ENCODE peak calls at places on chromosomes 13 and 19, in eight cellular contexts. R, S, I, J, N, Y, A and Q are unnamed samples.

GRCh38 chr13:25821761-25822160 is 230.1 kb downstream of the SHISA2 start:
- DNase-seq in R (no peak), S (no peak), I (no peak), J (no peak), N (no peak), Y (peak), A (no peak), Q (no peak)

GRCh38 chr19:33293255-33294057 is 8.9 kb downstream of the CEBPA start:
- DNase-seq in R (no peak), S (no peak), I (peak), J (no peak), N (no peak), Y (peak), A (no peak), Q (no peak)

GRCh38 chr13:58869566-58869965 is 1238.0 kb downstream of the PCDH17 start:
- DNase-seq in R (no peak), S (no peak), I (no peak), J (no peak), N (no peak), Y (no peak), A (no peak), Q (no peak)

GRCh38 chr19:45976180-45976579 is 2.5 kb upstream of the NOVA2 start:
- DNase-seq in R (no peak), S (no peak), I (peak), J (no peak), N (no peak), Y (no peak), A (no peak), Q (no peak)

GRCh38 chr13:99075268-99076191 is 97.7 kb upstream of the DOCK9 start:
- DNase-seq in R (peak), S (no peak), I (no peak), J (no peak), N (no peak), Y (no peak), A (no peak), Q (no peak)

GRCh38 chr19:4993683-4994082 is 24.8 kb downstream of the KDM4B start:
- DNase-seq in R (no peak), S (no peak), I (no peak), J (no peak), N (no peak), Y (no peak), A (no peak), Q (no peak)

GRCh38 chr13:89846890-89847585 is 1500.4 kb upstream of the MIR17HG start:
- DNase-seq in R (no peak), S (no peak), I (no peak), J (no peak), N (no peak), Y (no peak), A (no peak), Q (no peak)

GRCh38 chr19:49151339-49152217 is 3.6 kb downstream of the HRC start:
- DNase-seq in R (peak), S (no peak), I (peak), J (peak), N (no peak), Y (peak), A (peak), Q (no peak)

GRCh38 chr13:30466358-30466714 is 600 bp upstream of the HMGB1 start:
- DNase-seq in R (peak), S (no peak), I (no peak), J (no peak), N (no peak), Y (no peak), A (no peak), Q (no peak)

GRCh38 chr19:46591254-46591653 is 9.9 kb upstream of the CALM3 start:
- DNase-seq in R (no peak), S (no peak), I (no peak), J (no peak), N (no peak), Y (no peak), A (no peak), Q (no peak)

GRCh38 chr19:51572908-51573307 is 1.8 kb downstream of the ZNF175 start:
- DNase-seq in R (no peak), S (no peak), I (no peak), J (no peak), N (no peak), Y (no peak), A (no peak), Q (no peak)

GRCh38 chr13:42836930-42837329 is 55.5 kb downstream of the FAM216B start:
- DNase-seq in R (no peak), S (no peak), I (no peak), J (peak), N (no peak), Y (peak), A (no peak), Q (no peak)

GRCh38 chr13:53953205-53953604 is 924.6 kb downstream of the OLFM4 start:
- DNase-seq in R (no peak), S (no peak), I (no peak), J (no peak), N (no peak), Y (no peak), A (no peak), Q (no peak)

GRCh38 chr13:73451120-73452029 is 392.6 kb downstream of the KLF5 start:
- DNase-seq in R (no peak), S (no peak), I (no peak), J (no peak), N (no peak), Y (no peak), A (no peak), Q (no peak)

GRCh38 chr13:80374453-80374852 is 33.5 kb upstream of the SPRY2 start:
- DNase-seq in R (no peak), S (no peak), I (no peak), J (peak), N (no peak), Y (no peak), A (peak), Q (no peak)

GRCh38 chr19:32404213-32404938 is 1.2 kb upstream of the DPY19L3 start:
- DNase-seq in R (no peak), S (no peak), I (no peak), J (peak), N (peak), Y (no peak), A (no peak), Q (no peak)

GRCh38 chr13:109156181-109156935 is 526.9 kb downstream of the MYO16 start:
- DNase-seq in R (no peak), S (no peak), I (no peak), J (no peak), N (no peak), Y (no peak), A (peak), Q (no peak)

GRCh38 chr19:45922281-45922680 is 7.7 kb upstream of the NANOS2 start:
- DNase-seq in R (peak), S (no peak), I (no peak), J (peak), N (no peak), Y (no peak), A (no peak), Q (no peak)

GRCh38 chr19:575527-576506 is 3.4 kb downstream of the BSG start:
- DNase-seq in R (no peak), S (no peak), I (peak), J (no peak), N (peak), Y (no peak), A (peak), Q (no peak)

GRCh38 chr13:50033696-50034095 is 18.5 kb downstream of the KCNRG start:
- DNase-seq in R (no peak), S (no peak), I (no peak), J (no peak), N (no peak), Y (no peak), A (no peak), Q (no peak)

GRCh38 chr13:79680485-79680884 is 199.5 kb downstream of the NDFIP2 start:
- DNase-seq in R (no peak), S (no peak), I (no peak), J (no peak), N (no peak), Y (no peak), A (no peak), Q (no peak)

GRCh38 chr13:50196118-50196517 is 180.9 kb downstream of the KCNRG start:
- DNase-seq in R (no peak), S (no peak), I (no peak), J (no peak), N (no peak), Y (no peak), A (no peak), Q (no peak)